ENCODE peak calls at places on chromosome X, in six cellular contexts. J is heart left ventricle, T is sigmoid colon, Q is WERI-Rb-1, B is heart right ventricle, Y is epithelial cell of esophagus. Z is an unnamed sample.

GRCh38 chrX:56733459-56734046 is 4.5 kb downstream of the NBDY start:
- DNase-seq in J (peak; percentile 12), T (peak; percentile 71), Q (peak; percentile 48), B (no peak), Y (peak; percentile 53), Z (peak; percentile 23)

GRCh38 chrX:19514791-19515614 is at the start of gene MAP3K15:
- DNase-seq in J (no peak), T (no peak), Q (peak; percentile 38), B (peak; percentile 23), Y (peak; percentile 5), Z (peak; percentile 46)

GRCh38 chrX:151981129-151981528 is 6.7 kb upstream of the GABRE start:
- DNase-seq in J (no peak), T (no peak), Q (no peak), B (no peak), Y (peak; percentile 88), Z (no peak)

GRCh38 chrX:21993265-21993664 is 38.9 kb upstream of the PHEX start:
- DNase-seq in J (peak; percentile 11), T (peak; percentile 72), Q (no peak), B (peak; percentile 14), Y (no peak), Z (peak; percentile 44)

GRCh38 chrX:135436966-135437866 is 15.5 kb downstream of the SMIM10L2A start:
- DNase-seq in J (no peak), T (no peak), Q (no peak), B (no peak), Y (no peak), Z (no peak)

GRCh38 chrX:13645464-13646153 is 7.3 kb upstream of the TCEANC start:
- DNase-seq in J (no peak), T (no peak), Q (no peak), B (no peak), Y (no peak), Z (no peak)

GRCh38 chrX:119783026-119783425 is 8.4 kb downstream of the RPL39 start:
- DNase-seq in J (no peak), T (no peak), Q (no peak), B (no peak), Y (no peak), Z (no peak)

GRCh38 chrX:47244676-47245075 is 11.9 kb downstream of the USP11 start:
- DNase-seq in J (no peak), T (peak; percentile 55), Q (no peak), B (no peak), Y (no peak), Z (no peak)

GRCh38 chrX:17022205-17022604 is 75.7 kb downstream of the REPS2 start:
- DNase-seq in J (no peak), T (no peak), Q (no peak), B (no peak), Y (peak; percentile 19), Z (no peak)

GRCh38 chrX:47706575-47706974 is 47.6 kb upstream of the UXT start:
- DNase-seq in J (no peak), T (no peak), Q (no peak), B (no peak), Y (peak; percentile 22), Z (no peak)

GRCh38 chrX:85995641-85996040 is 51.7 kb downstream of the CHM start:
- DNase-seq in J (no peak), T (no peak), Q (no peak), B (no peak), Y (no peak), Z (no peak)

GRCh38 chrX:104253567-104254441 is 929 bp downstream of the ESX1 start:
- DNase-seq in J (no peak), T (no peak), Q (no peak), B (no peak), Y (no peak), Z (no peak)

GRCh38 chrX:118872102-118872566 is 48.5 kb downstream of the ZCCHC12 start:
- DNase-seq in J (peak; percentile 6), T (peak; percentile 70), Q (no peak), B (no peak), Y (peak; percentile 1), Z (no peak)

GRCh38 chrX:78945186-78945912 is at the start of gene P2RY10:
- DNase-seq in J (no peak), T (no peak), Q (no peak), B (no peak), Y (no peak), Z (peak; percentile 21)

GRCh38 chrX:106401965-106402559 is 209.7 kb upstream of the RADX start:
- DNase-seq in J (no peak), T (no peak), Q (no peak), B (no peak), Y (no peak), Z (no peak)

DNA sequence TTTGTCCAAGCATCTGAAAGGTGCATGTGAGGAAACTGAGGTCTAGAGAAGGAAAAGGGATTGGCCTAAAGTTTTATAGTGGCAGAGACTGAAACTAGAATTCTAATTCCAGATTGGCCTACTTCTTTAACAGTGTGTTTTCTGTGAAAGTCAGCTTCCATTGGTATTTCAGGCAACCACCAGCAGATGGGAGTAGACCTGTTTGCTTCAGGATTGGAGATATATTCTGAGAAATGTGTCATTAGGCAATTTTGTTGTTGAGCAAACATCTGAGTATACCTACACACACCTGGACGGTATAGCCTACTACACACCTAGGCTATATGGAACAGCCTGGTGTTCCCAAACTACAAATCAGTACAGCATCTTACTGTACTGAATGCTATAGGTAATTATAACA is 207.3 kb upstream of the RADX start:
- DNase-seq in J (no peak), T (no peak), Q (no peak), B (no peak), Y (peak; percentile 55), Z (no peak)
- TF ChIP-seq CTCF in J (no peak), T (no peak), Q (no peak), B (no peak), Y (peak; percentile 53), Z (no peak)

GRCh38 chrX:81489987-81490386 is 288.1 kb downstream of the SH3BGRL start:
- DNase-seq in J (no peak), T (no peak), Q (no peak), B (no peak), Y (peak; percentile 1), Z (no peak)
- TF ChIP-seq CTCF in J (no peak), T (no peak), Q (no peak), B (no peak), Y (no peak), Z (no peak)

DNA sequence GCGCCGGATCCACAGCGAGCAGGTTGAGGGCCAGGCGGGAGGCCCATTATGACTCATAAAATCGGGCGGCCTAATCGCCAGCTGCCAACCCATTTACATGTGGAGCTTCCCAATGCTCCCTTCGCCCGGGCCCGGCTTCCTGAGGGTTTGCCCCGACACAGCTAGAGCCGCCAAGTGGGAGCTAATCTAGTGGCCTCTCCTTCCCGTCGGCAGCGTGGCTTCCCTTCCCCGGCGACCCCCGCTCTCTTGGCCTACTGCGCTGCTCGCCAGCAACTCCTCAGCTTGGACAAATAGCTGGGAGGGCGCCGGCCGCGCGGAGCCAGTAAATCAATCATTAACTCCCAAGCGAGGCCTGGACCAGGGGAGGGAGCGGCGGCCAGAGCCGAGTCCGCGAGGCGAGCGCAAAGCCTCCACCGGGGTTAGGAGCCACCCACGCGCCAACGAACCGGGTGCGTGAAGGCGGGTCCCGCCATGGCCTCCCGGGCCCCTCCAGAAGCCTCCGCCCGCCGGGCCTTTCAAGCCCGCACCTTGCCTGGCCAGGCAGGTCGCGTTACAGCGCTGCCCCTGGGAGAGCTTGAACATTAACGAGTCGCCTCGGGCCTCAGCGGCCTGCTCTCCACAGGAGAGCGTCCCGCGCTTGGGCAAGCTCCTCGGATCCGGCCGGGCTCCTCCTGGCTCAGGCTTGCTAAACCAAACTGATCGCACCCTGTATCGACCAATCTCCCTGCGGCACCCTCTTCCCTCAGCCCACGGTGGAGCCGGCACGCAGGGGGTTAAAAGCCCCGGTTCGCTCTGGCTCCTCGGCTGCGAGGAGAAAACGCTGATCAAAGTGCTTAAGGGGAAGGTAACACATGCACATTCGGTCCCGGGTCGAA is 10.6 kb upstream of the BCOR start:
- DNase-seq in J (peak; percentile 18), T (peak; percentile 84), Q (peak; percentile 53), B (peak; percentile 26), Y (no peak), Z (no peak)
- TF ChIP-seq CTCF in J (no peak), T (no peak), Q (no peak), B (no peak), Y (no peak), Z (no peak)

DNA sequence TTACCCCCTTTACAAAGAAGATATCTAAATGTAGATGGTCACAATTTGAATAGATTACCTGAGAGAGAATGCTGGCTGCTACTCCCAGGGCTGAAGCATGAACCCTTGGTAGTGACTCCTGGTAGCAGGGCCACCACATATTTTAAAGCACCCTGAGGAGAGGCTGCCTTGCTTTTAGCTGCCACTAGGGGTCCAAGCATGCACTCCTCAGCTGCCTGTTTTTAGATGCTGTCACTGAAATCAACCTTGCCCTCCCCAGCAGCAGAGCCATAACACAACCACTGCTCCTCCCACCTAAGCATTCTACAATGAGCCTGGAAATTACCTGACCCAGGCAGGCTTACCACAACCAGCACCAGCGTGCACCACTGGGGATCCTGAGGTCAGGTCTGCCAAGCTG is 850.9 kb downstream of the FAM133A start:
- DNase-seq in J (no peak), T (no peak), Q (no peak), B (no peak), Y (peak; percentile 16), Z (no peak)
- TF ChIP-seq CTCF in J (no peak), T (no peak), Q (peak; percentile 70), B (no peak), Y (peak; percentile 9), Z (no peak)

GRCh38 chrX:94058728-94059382 is 384.8 kb downstream of the FAM133A start:
- DNase-seq in J (no peak), T (no peak), Q (no peak), B (no peak), Y (peak; percentile 16), Z (peak; percentile 4)
- TF ChIP-seq CTCF in J (peak; percentile 37), T (no peak), Q (peak; percentile 61), B (no peak), Y (peak; percentile 42), Z (no peak)

GRCh38 chrX:43939187-43939926 is 33.8 kb downstream of the NDP start:
- DNase-seq in J (no peak), T (no peak), Q (no peak), B (no peak), Y (peak; percentile 8), Z (no peak)
- TF ChIP-seq CTCF in J (peak; percentile 45), T (no peak), Q (no peak), B (no peak), Y (peak; percentile 4), Z (no peak)

DNA sequence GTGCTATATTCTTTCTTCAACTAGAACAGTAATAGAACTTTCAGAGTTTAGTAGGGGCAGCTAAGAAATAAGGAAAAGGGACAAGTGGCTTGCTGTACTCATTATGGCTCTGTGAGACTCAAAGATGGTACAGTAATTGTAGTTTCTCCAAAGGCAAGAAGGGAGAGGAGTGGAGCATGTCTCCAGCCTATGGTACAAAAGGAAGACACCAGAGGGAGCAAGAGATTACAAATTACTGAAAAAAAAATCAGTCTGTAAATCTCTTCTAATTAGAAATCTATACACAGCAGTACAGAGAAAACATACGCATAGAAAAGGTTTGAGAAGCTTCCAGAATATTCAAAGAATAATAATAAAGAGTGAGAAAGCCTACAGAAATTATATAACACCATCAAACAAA is 61.4 kb downstream of the KLHL4 start:
- DNase-seq in J (no peak), T (no peak), Q (no peak), B (no peak), Y (peak; percentile 0), Z (no peak)
- TF ChIP-seq CTCF in J (no peak), T (no peak), Q (no peak), B (no peak), Y (no peak), Z (no peak)

Z was measured in GM10248.